ENCODE peak calls at places on chromosomes 11 and 22, in nine cellular contexts. One of them, this sample, is unnamed.

GRCh38 chr22:20517422-20517821 is 10.0 kb downstream of the MED15 start:
- DNase-seq in stomach: no peak
- DNase-seq in prostate gland: no peak
- DNase-seq in spleen: no peak
- DNase-seq in K562: peak
- DNase-seq in transverse colon: no peak
- DNase-seq in lower leg skin: no peak
- DNase-seq in A549: no peak
- DNase-seq in HCT116: no peak
- DNase-seq in this sample: no peak

GRCh38 chr11:10602945-10603344 is 34.5 kb upstream of the LYVE1 start:
- DNase-seq in stomach: no peak
- DNase-seq in prostate gland: no peak
- DNase-seq in spleen: no peak
- DNase-seq in K562: no peak
- DNase-seq in transverse colon: no peak
- DNase-seq in lower leg skin: no peak
- DNase-seq in A549: no peak
- DNase-seq in HCT116: no peak
- DNase-seq in this sample: no peak

GRCh38 chr11:33303541-33303940 is 46.4 kb downstream of the HIPK3 start:
- DNase-seq in stomach: no peak
- DNase-seq in prostate gland: no peak
- DNase-seq in spleen: no peak
- DNase-seq in K562: no peak
- DNase-seq in transverse colon: no peak
- DNase-seq in lower leg skin: no peak
- DNase-seq in A549: no peak
- DNase-seq in HCT116: no peak
- DNase-seq in this sample: no peak

GRCh38 chr11:125164422-125165110 is at the start of gene PKNOX2:
- DNase-seq in stomach: peak
- DNase-seq in prostate gland: peak
- DNase-seq in spleen: peak
- DNase-seq in K562: peak
- DNase-seq in transverse colon: peak
- DNase-seq in lower leg skin: peak
- DNase-seq in A549: peak
- DNase-seq in HCT116: peak
- DNase-seq in this sample: no peak

GRCh38 chr11:126599498-126599897 is 244.0 kb downstream of the ST3GAL4 start:
- DNase-seq in stomach: no peak
- DNase-seq in prostate gland: no peak
- DNase-seq in spleen: no peak
- DNase-seq in K562: no peak
- DNase-seq in transverse colon: no peak
- DNase-seq in lower leg skin: no peak
- DNase-seq in A549: no peak
- DNase-seq in HCT116: no peak
- DNase-seq in this sample: no peak

GRCh38 chr11:60915250-60915914 is 1.4 kb downstream of the TMEM109 start:
- DNase-seq in stomach: peak
- DNase-seq in prostate gland: peak
- DNase-seq in spleen: peak
- DNase-seq in K562: no peak
- DNase-seq in transverse colon: peak
- DNase-seq in lower leg skin: peak
- DNase-seq in A549: peak
- DNase-seq in HCT116: peak
- DNase-seq in this sample: no peak

GRCh38 chr11:95641506-95641905 is 148.1 kb downstream of the FAM76B start:
- DNase-seq in stomach: no peak
- DNase-seq in prostate gland: no peak
- DNase-seq in spleen: peak
- DNase-seq in K562: no peak
- DNase-seq in transverse colon: no peak
- DNase-seq in lower leg skin: no peak
- DNase-seq in A549: no peak
- DNase-seq in HCT116: no peak
- DNase-seq in this sample: no peak

GRCh38 chr22:23781533-23781932 is 5.2 kb upstream of the SMARCB1 start:
- DNase-seq in stomach: no peak
- DNase-seq in prostate gland: no peak
- DNase-seq in spleen: no peak
- DNase-seq in K562: peak
- DNase-seq in transverse colon: no peak
- DNase-seq in lower leg skin: no peak
- DNase-seq in A549: peak
- DNase-seq in HCT116: no peak
- DNase-seq in this sample: no peak

GRCh38 chr11:57434640-57435546 is 8.0 kb upstream of the SLC43A3 start:
- DNase-seq in stomach: no peak
- DNase-seq in prostate gland: peak
- DNase-seq in spleen: no peak
- DNase-seq in K562: no peak
- DNase-seq in transverse colon: no peak
- DNase-seq in lower leg skin: no peak
- DNase-seq in A549: peak
- DNase-seq in HCT116: no peak
- DNase-seq in this sample: no peak

GRCh38 chr11:58905716-58906547 is 33.4 kb upstream of the GLYATL1 start:
- DNase-seq in stomach: peak
- DNase-seq in prostate gland: peak
- DNase-seq in spleen: no peak
- DNase-seq in K562: peak
- DNase-seq in transverse colon: peak
- DNase-seq in lower leg skin: peak
- DNase-seq in A549: peak
- DNase-seq in HCT116: no peak
- DNase-seq in this sample: no peak

GRCh38 chr11:33899383-33900037 is 7.6 kb upstream of the LMO2 start:
- DNase-seq in stomach: peak
- DNase-seq in prostate gland: peak
- DNase-seq in spleen: no peak
- DNase-seq in K562: peak
- DNase-seq in transverse colon: peak
- DNase-seq in lower leg skin: peak
- DNase-seq in A549: peak
- DNase-seq in HCT116: peak
- DNase-seq in this sample: peak

GRCh38 chr11:68440254-68440653 is 20.3 kb upstream of the PPP6R3 start:
- DNase-seq in stomach: no peak
- DNase-seq in prostate gland: no peak
- DNase-seq in spleen: no peak
- DNase-seq in K562: no peak
- DNase-seq in transverse colon: no peak
- DNase-seq in lower leg skin: no peak
- DNase-seq in A549: no peak
- DNase-seq in HCT116: no peak
- DNase-seq in this sample: no peak

GRCh38 chr11:68213135-68213515 is at the start of gene KMT5B:
- DNase-seq in stomach: peak
- DNase-seq in prostate gland: no peak
- DNase-seq in spleen: no peak
- DNase-seq in K562: no peak
- DNase-seq in transverse colon: peak
- DNase-seq in lower leg skin: peak
- DNase-seq in A549: no peak
- DNase-seq in HCT116: peak
- DNase-seq in this sample: no peak

GRCh38 chr11:1460396-1460795 is 26.2 kb downstream of the MOB2 start:
- DNase-seq in stomach: peak
- DNase-seq in prostate gland: peak
- DNase-seq in spleen: no peak
- DNase-seq in K562: no peak
- DNase-seq in transverse colon: peak
- DNase-seq in lower leg skin: no peak
- DNase-seq in A549: no peak
- DNase-seq in HCT116: no peak
- DNase-seq in this sample: no peak

GRCh38 chr11:1459219-1459575 is 27.4 kb downstream of the MOB2 start:
- DNase-seq in stomach: no peak
- DNase-seq in prostate gland: no peak
- DNase-seq in spleen: no peak
- DNase-seq in K562: no peak
- DNase-seq in transverse colon: no peak
- DNase-seq in lower leg skin: no peak
- DNase-seq in A549: no peak
- DNase-seq in HCT116: no peak
- DNase-seq in this sample: no peak

GRCh38 chr11:1460994-1461805 is 25.4 kb downstream of the MOB2 start:
- DNase-seq in stomach: no peak
- DNase-seq in prostate gland: no peak
- DNase-seq in spleen: no peak
- DNase-seq in K562: peak
- DNase-seq in transverse colon: peak
- DNase-seq in lower leg skin: no peak
- DNase-seq in A549: no peak
- DNase-seq in HCT116: no peak
- DNase-seq in this sample: no peak

GRCh38 chr11:1458340-1459218 is 28.0 kb downstream of the MOB2 start:
- DNase-seq in stomach: peak
- DNase-seq in prostate gland: peak
- DNase-seq in spleen: no peak
- DNase-seq in K562: peak
- DNase-seq in transverse colon: peak
- DNase-seq in lower leg skin: no peak
- DNase-seq in A549: peak
- DNase-seq in HCT116: no peak
- DNase-seq in this sample: no peak

DNA sequence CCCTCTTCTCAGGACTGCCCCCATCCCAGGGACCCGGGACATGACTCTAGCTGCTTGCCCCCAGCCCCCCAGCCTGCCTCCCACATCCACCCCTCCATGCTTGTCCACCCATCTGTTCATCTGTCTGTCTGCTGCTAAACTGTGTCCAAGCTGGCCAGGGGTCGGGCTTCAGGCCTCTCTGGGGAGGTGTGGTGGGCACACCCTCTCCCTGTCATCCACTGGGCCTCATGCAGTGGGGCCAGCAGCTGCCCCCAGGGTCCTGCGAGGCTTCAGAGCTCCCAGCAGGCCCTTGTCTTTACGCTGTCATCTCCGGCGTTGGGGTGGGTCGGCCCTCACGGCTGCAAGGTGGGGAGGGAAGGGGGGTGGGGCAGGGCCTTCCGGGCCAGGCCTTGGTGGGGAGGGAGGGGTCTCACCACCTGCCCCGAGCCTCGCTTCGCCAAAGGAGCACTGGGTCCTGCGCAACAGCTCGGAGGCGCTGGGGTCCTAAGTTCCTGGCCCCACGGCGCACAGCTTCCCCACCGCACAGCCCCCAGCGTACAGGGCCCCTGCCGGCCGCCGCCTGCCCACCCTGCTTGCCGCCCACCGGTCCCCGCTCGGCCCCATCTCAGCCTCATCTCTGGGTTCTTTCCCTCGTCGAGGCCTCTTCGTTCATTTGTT is 26.7 kb downstream of the MOB2 start:
- DNase-seq in stomach: no peak
- DNase-seq in prostate gland: no peak
- DNase-seq in spleen: no peak
- DNase-seq in K562: no peak
- DNase-seq in transverse colon: no peak
- DNase-seq in lower leg skin: no peak
- DNase-seq in A549: no peak
- DNase-seq in HCT116: no peak
- DNase-seq in this sample: no peak
- H3K4me3 ChIP-seq in stomach: peak
- H3K4me3 ChIP-seq in prostate gland: no peak
- H3K4me3 ChIP-seq in spleen: no peak
- H3K4me3 ChIP-seq in K562: no peak
- H3K4me3 ChIP-seq in transverse colon: peak
- H3K4me3 ChIP-seq in lower leg skin: no peak
- H3K4me3 ChIP-seq in A549: no peak
- H3K4me3 ChIP-seq in HCT116: no peak
- H3K4me3 ChIP-seq in this sample: peak

DNA sequence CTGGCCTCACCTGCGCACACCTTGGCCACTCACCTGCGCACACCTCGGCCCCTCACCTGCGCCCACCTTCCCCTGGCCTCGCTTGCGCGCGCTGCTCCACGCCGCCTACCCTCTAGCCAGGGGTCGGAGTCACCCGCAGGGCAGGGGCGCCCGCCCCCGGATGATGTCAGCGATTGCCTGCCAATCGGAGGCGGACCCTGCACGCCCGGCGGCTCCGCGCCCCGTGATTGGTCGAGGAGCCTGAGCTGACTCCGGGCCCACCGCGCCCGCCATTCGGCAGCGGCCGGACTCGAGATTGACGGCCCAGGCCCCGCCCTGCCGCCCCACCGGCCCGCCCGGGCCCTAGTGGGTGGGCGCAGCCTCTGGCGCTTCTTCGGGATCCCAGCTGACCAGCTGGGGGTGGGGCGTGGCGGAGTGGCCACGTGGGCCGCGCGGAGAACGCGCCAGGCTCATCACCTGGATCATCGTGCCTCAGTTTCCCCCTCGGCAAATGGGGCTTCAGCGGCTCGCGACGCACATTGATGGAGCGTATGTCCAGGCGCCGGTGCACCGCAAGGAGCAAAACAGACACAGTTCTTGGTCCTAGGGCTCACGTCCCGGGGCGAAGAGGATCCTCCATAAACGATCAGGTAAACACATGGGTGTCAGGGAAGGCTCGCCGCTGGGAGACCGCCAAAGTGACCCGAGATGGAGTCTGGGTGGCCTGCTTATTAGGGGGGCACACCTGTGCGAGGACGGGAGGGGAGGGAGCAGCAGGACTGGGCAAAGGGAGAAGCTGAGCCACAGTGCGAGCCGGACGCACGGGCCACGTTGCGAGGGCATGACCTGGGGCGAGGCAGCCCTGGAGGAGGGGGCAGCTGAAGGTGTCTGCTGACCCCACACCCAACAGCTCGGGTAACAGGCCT is at the start of gene DHCR7:
- DNase-seq in stomach: peak
- DNase-seq in prostate gland: peak
- DNase-seq in spleen: peak
- DNase-seq in K562: peak
- DNase-seq in transverse colon: peak
- DNase-seq in lower leg skin: peak
- DNase-seq in A549: peak
- DNase-seq in HCT116: peak
- DNase-seq in this sample: peak
- TF ChIP-seq POLR2A in stomach: no peak
- TF ChIP-seq POLR2A in prostate gland: peak
- TF ChIP-seq POLR2A in spleen: no peak
- TF ChIP-seq POLR2A in K562: peak
- TF ChIP-seq POLR2A in transverse colon: peak
- TF ChIP-seq POLR2A in lower leg skin: no peak
- TF ChIP-seq POLR2A in A549: peak
- TF ChIP-seq POLR2A in HCT116: peak
- TF ChIP-seq POLR2A in this sample: peak

GRCh38 chr22:46649176-46650077 is 29.2 kb downstream of the GRAMD4 start:
- DNase-seq in stomach: peak
- DNase-seq in prostate gland: peak
- DNase-seq in spleen: no peak
- DNase-seq in K562: peak
- DNase-seq in transverse colon: no peak
- DNase-seq in lower leg skin: no peak
- DNase-seq in A549: peak
- DNase-seq in HCT116: no peak
- DNase-seq in this sample: no peak
- H3K4me3 ChIP-seq in stomach: no peak
- H3K4me3 ChIP-seq in prostate gland: no peak
- H3K4me3 ChIP-seq in spleen: no peak
- H3K4me3 ChIP-seq in K562: no peak
- H3K4me3 ChIP-seq in transverse colon: no peak
- H3K4me3 ChIP-seq in lower leg skin: no peak
- H3K4me3 ChIP-seq in A549: no peak
- H3K4me3 ChIP-seq in HCT116: no peak
- H3K4me3 ChIP-seq in this sample: no peak

GRCh38 chr11:17415523-17416104 is 27.2 kb upstream of the KCNJ11 start:
- DNase-seq in stomach: no peak
- DNase-seq in prostate gland: no peak
- DNase-seq in spleen: peak
- DNase-seq in K562: no peak
- DNase-seq in transverse colon: no peak
- DNase-seq in lower leg skin: no peak
- DNase-seq in A549: no peak
- DNase-seq in HCT116: no peak
- DNase-seq in this sample: no peak
- TF ChIP-seq POLR2A in stomach: no peak
- TF ChIP-seq POLR2A in prostate gland: no peak
- TF ChIP-seq POLR2A in spleen: no peak
- TF ChIP-seq POLR2A in K562: no peak
- TF ChIP-seq POLR2A in transverse colon: no peak
- TF ChIP-seq POLR2A in lower leg skin: no peak
- TF ChIP-seq POLR2A in A549: no peak
- TF ChIP-seq POLR2A in HCT116: no peak
- TF ChIP-seq POLR2A in this sample: no peak